ENCODE peak calls at places on chromosomes 7 and 10, in four cellular contexts. L is Caki2; I is IMR-90; H is effector memory CD4-positive, alpha-beta T cell. V is an unnamed sample.

GRCh38 chr10:119705434-119705831 is 20.4 kb upstream of the INPP5F start:
- DNase-seq in L (no peak), I (no peak), H (no peak), V (no peak)

GRCh38 chr10:105950410-105950809 is 1214.1 kb downstream of the SORCS1 start:
- DNase-seq in L (peak), I (peak), H (no peak), V (no peak)

GRCh38 chr7:18013936-18014335 is 13.7 kb downstream of the PRPS1L1 start:
- DNase-seq in L (peak), I (peak), H (no peak), V (no peak)

GRCh38 chr10:65796472-65796871 is 1129.4 kb upstream of the LRRTM3 start:
- DNase-seq in L (no peak), I (no peak), H (no peak), V (no peak)

GRCh38 chr10:71767420-71768035 is 5.8 kb downstream of the VSIR start:
- DNase-seq in L (peak), I (no peak), H (no peak), V (peak)

GRCh38 chr10:122471531-122472177 is 10.3 kb downstream of the HTRA1 start:
- DNase-seq in L (no peak), I (peak), H (no peak), V (no peak)

GRCh38 chr7:138838166-138838565 is 40.2 kb upstream of the ATP6V0A4 start:
- DNase-seq in L (no peak), I (no peak), H (no peak), V (no peak)

GRCh38 chr10:98238391-98238790 is 29.6 kb downstream of the LOXL4 start:
- DNase-seq in L (no peak), I (no peak), H (no peak), V (no peak)

GRCh38 chr7:23470290-23471089 is at the start of gene IGF2BP3:
- DNase-seq in L (peak), I (peak), H (no peak), V (peak)

GRCh38 chr10:43057231-43057711 is 19.6 kb upstream of the RET start:
- DNase-seq in L (no peak), I (no peak), H (no peak), V (no peak)

GRCh38 chr10:30459283-30459682 is 25.3 kb downstream of the MAP3K8 start:
- DNase-seq in L (no peak), I (no peak), H (no peak), V (no peak)

GRCh38 chr10:72173635-72174296 is 42.0 kb upstream of the ANAPC16 start:
- DNase-seq in L (peak), I (peak), H (no peak), V (no peak)

GRCh38 chr7:152761116-152761748 is 1.7 kb downstream of the ACTR3B start:
- DNase-seq in L (peak), I (peak), H (no peak), V (peak)

GRCh38 chr10:52653510-52653909 is 119.1 kb downstream of the MBL2 start:
- DNase-seq in L (no peak), I (no peak), H (no peak), V (no peak)

GRCh38 chr7:19713676-19714075 is 4.8 kb upstream of the POLR1F start:
- DNase-seq in L (peak), I (peak), H (no peak), V (peak)

GRCh38 chr10:110459600-110459999 is 38.1 kb upstream of the DUSP5 start:
- DNase-seq in L (no peak), I (no peak), H (no peak), V (no peak)

GRCh38 chr10:44843484-44843883 is 67.7 kb upstream of the TMEM72 start:
- DNase-seq in L (no peak), I (no peak), H (no peak), V (no peak)

GRCh38 chr10:62852961-62853702 is 37.0 kb upstream of the EGR2 start:
- DNase-seq in L (no peak), I (no peak), H (no peak), V (no peak)

GRCh38 chr10:53786236-53786635 is 1013.7 kb upstream of the MBL2 start:
- DNase-seq in L (no peak), I (no peak), H (no peak), V (no peak)

V was measured in HTR-8/SVneo.